ENCODE peak calls at places on chromosomes 1 and 21, in four cellular contexts. E is T-helper 17 cell, A is H54, O is T-helper 2 cell. B is an unnamed sample.

GRCh38 chr1:201982082-201982922 is at the start of gene RNPEP:
- DNase-seq in A (peak), O (peak), E (peak), B (peak)

GRCh38 chr1:198443374-198444233 is 96.9 kb downstream of the ATP6V1G3 start:
- DNase-seq in O (no peak), A (peak), E (no peak), B (peak)

GRCh38 chr1:160884579-160884978 is 401 bp downstream of the ITLN1 start:
- DNase-seq in A (no peak), E (no peak), O (no peak), B (no peak)

GRCh38 chr1:39977202-39977601 is 22.3 kb downstream of the MFSD2A start:
- DNase-seq in O (no peak), E (no peak), A (no peak), B (no peak)

GRCh38 chr1:178650950-178651461 is 74.0 kb upstream of the RALGPS2 start:
- DNase-seq in A (no peak), O (no peak), E (no peak), B (no peak)

GRCh38 chr1:46333300-46334029 is 7.1 kb upstream of the NSUN4 start:
- DNase-seq in A (no peak), E (no peak), O (no peak), B (no peak)

GRCh38 chr1:184973308-184974085 is 811 bp downstream of the NIBAN1 start:
- DNase-seq in A (no peak), O (peak), E (peak), B (peak)

GRCh38 chr1:44810101-44810761 is 1.9 kb downstream of the BTBD19 start:
- DNase-seq in A (no peak), E (no peak), O (no peak), B (no peak)

GRCh38 chr21:15037095-15037730 is 27.6 kb downstream of the NRIP1 start:
- DNase-seq in E (no peak), A (no peak), O (no peak), B (no peak)

GRCh38 chr1:88961081-88961480 is 31.3 kb downstream of the KYAT3 start:
- DNase-seq in E (no peak), O (no peak), A (no peak), B (no peak)

GRCh38 chr1:115781343-115781742 is 12.8 kb upstream of the CASQ2 start:
- DNase-seq in A (no peak), E (no peak), O (no peak), B (no peak)

GRCh38 chr1:228980232-228980969 is 245.1 kb downstream of the RHOU start:
- DNase-seq in O (no peak), E (no peak), A (no peak), B (no peak)

GRCh38 chr1:209965996-209966395 is 28.0 kb downstream of the SYT14 start:
- DNase-seq in O (no peak), A (no peak), E (no peak), B (no peak)

GRCh38 chr1:85818371-85818770 is 110.1 kb upstream of the ZNHIT6 start:
- DNase-seq in A (no peak), E (no peak), O (no peak), B (no peak)

GRCh38 chr1:218939095-218939494 is 234.6 kb upstream of the LYPLAL1 start:
- DNase-seq in A (no peak), E (no peak), O (no peak), B (no peak)

GRCh38 chr1:34113887-34114286 is 51.1 kb downstream of the CSMD2 start:
- DNase-seq in O (no peak), A (no peak), E (no peak), B (no peak)

GRCh38 chr1:184479435-184480202 is 92.8 kb downstream of the C1orf21 start:
- DNase-seq in O (no peak), E (no peak), A (no peak), B (no peak)

GRCh38 chr21:42406201-42406601 is 2.5 kb downstream of the UBASH3A start:
- DNase-seq in O (no peak), E (no peak), A (no peak), B (no peak)

GRCh38 chr1:95071539-95071938 is 1.2 kb downstream of the ALG14 start:
- DNase-seq in A (no peak), E (no peak), O (no peak), B (no peak)

GRCh38 chr21:45460611-45461368 is 55.8 kb downstream of the COL18A1 start:
- DNase-seq in A (peak), E (no peak), O (no peak), B (peak)

GRCh38 chr1:93178418-93178817 is 1.8 kb downstream of the TMED5 start:
- DNase-seq in O (no peak), A (no peak), E (no peak), B (no peak)

GRCh38 chr1:17244826-17245740 is 3.8 kb upstream of the PADI3 start:
- DNase-seq in A (no peak), E (no peak), O (no peak), B (no peak)

GRCh38 chr1:233240367-233240766 is 55.2 kb downstream of the PCNX2 start:
- DNase-seq in E (no peak), A (no peak), O (no peak), B (no peak)

GRCh38 chr1:247360991-247361721 is 29.5 kb upstream of the ZNF496 start:
- DNase-seq in E (no peak), A (no peak), O (no peak), B (no peak)

GRCh38 chr1:97457446-97458089 is 463.3 kb downstream of the DPYD start:
- DNase-seq in E (no peak), A (no peak), O (no peak), B (no peak)